ENCODE peak calls at places on chromosomes 2 and 18, in five cellular contexts. One of them, this sample, is unnamed.
A peak's percentile ranks its signal among the peaks of the same experiment; 100 is the strongest.

GRCh38 chr2:105969552-105969951 is 224.5 kb downstream of the UXS1 start:
- DNase-seq in RWPE1: no peak
- DNase-seq in endodermal cell: peak; percentile 92
- DNase-seq in cardiac muscle cell: peak; percentile 18
- DNase-seq in left lung: no peak
- DNase-seq in this sample: no peak

GRCh38 chr2:25473758-25474335 is 132.1 kb upstream of the DNMT3A start:
- DNase-seq in cardiac muscle cell: peak; percentile 76
- DNase-seq in left lung: no peak
- DNase-seq in RWPE1: no peak
- DNase-seq in endodermal cell: no peak
- DNase-seq in this sample: no peak

GRCh38 chr2:240911641-240912265 is 5.6 kb downstream of the CROCC2 start:
- DNase-seq in left lung: no peak
- DNase-seq in RWPE1: peak; percentile 36
- DNase-seq in cardiac muscle cell: peak; percentile 69
- DNase-seq in endodermal cell: no peak
- DNase-seq in this sample: no peak

GRCh38 chr2:237927135-237927534 is 39.7 kb upstream of the UBE2F start:
- DNase-seq in endodermal cell: peak; percentile 72
- DNase-seq in cardiac muscle cell: no peak
- DNase-seq in RWPE1: peak; percentile 8
- DNase-seq in left lung: no peak
- DNase-seq in this sample: no peak

GRCh38 chr18:44693030-44693784 is 12.5 kb downstream of the SETBP1 start:
- DNase-seq in RWPE1: peak; percentile 26
- DNase-seq in endodermal cell: no peak
- DNase-seq in left lung: no peak
- DNase-seq in cardiac muscle cell: no peak
- DNase-seq in this sample: no peak

GRCh38 chr2:39488450-39488849 is 51.4 kb upstream of the MAP4K3 start:
- DNase-seq in left lung: no peak
- DNase-seq in endodermal cell: no peak
- DNase-seq in cardiac muscle cell: peak; percentile 93
- DNase-seq in RWPE1: no peak
- DNase-seq in this sample: no peak

GRCh38 chr2:47747878-47748277 is 35.1 kb upstream of the MSH6 start:
- DNase-seq in cardiac muscle cell: no peak
- DNase-seq in left lung: no peak
- DNase-seq in endodermal cell: no peak
- DNase-seq in RWPE1: no peak
- DNase-seq in this sample: no peak

GRCh38 chr18:58005885-58006523 is 38.0 kb upstream of the NEDD4L start:
- DNase-seq in RWPE1: peak; percentile 12
- DNase-seq in endodermal cell: no peak
- DNase-seq in left lung: no peak
- DNase-seq in cardiac muscle cell: no peak
- DNase-seq in this sample: no peak

GRCh38 chr2:64654993-64655666 is 1.4 kb upstream of the SERTAD2 start:
- DNase-seq in RWPE1: no peak
- DNase-seq in endodermal cell: no peak
- DNase-seq in left lung: no peak
- DNase-seq in cardiac muscle cell: peak; percentile 31
- DNase-seq in this sample: no peak

GRCh38 chr18:44637210-44638051 is 43.3 kb upstream of the SETBP1 start:
- DNase-seq in cardiac muscle cell: no peak
- DNase-seq in RWPE1: peak; percentile 43
- DNase-seq in endodermal cell: no peak
- DNase-seq in left lung: no peak
- DNase-seq in this sample: no peak

GRCh38 chr2:25316101-25316500 is 25.6 kb downstream of the DNMT3A start:
- DNase-seq in left lung: peak; percentile 91
- DNase-seq in endodermal cell: no peak
- DNase-seq in RWPE1: no peak
- DNase-seq in cardiac muscle cell: no peak
- DNase-seq in this sample: peak; percentile 73

GRCh38 chr2:204664708-204665121 is 119.4 kb downstream of the PARD3B start:
- DNase-seq in endodermal cell: no peak
- DNase-seq in RWPE1: peak; percentile 51
- DNase-seq in cardiac muscle cell: peak; percentile 69
- DNase-seq in left lung: no peak
- DNase-seq in this sample: no peak

GRCh38 chr18:34364699-34365098 is 140.0 kb upstream of the NOL4 start:
- DNase-seq in cardiac muscle cell: no peak
- DNase-seq in RWPE1: no peak
- DNase-seq in endodermal cell: no peak
- DNase-seq in left lung: no peak
- DNase-seq in this sample: no peak

GRCh38 chr18:58501033-58501432 is 127.9 kb downstream of the ALPK2 start:
- DNase-seq in left lung: no peak
- DNase-seq in endodermal cell: no peak
- DNase-seq in cardiac muscle cell: peak; percentile 15
- DNase-seq in RWPE1: no peak
- DNase-seq in this sample: no peak

GRCh38 chr2:71779306-71779855 is 326.0 kb downstream of the DYSF start:
- DNase-seq in RWPE1: no peak
- DNase-seq in cardiac muscle cell: peak; percentile 88
- DNase-seq in endodermal cell: no peak
- DNase-seq in left lung: no peak
- DNase-seq in this sample: no peak

DNA sequence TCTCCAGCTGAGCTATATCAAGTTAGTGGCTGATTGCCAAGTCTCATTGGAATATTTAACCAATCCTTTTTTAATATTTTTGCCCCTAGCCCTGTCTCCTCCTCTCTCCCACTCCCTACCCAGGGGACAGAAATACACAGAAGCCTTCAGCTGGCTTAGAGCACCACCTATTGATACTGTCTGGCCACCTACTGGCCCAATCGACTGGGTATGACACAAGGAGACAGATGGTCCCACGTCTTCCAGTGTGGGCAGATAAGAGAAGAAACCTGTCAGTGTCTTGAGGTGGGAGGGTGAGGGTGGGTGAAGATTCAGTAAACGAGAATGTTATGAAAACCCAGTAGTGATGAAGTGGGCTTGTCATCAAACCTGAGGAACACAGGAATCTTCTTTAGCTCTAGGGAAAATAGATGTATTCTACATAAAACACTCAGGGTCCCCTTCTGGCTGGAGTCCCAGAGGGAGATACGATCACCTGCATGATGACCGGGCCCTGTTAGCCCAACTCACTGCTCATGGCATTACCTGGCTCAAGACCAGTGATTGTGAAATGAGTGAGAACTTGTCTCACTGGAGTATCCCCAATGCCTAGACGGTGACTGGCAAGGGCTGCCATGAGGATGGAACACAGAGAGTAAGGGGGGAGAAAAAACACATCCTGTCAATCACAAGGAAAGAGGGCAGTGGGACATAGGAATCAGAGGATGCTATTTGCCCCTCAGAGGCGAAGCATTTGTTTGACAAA is 26.7 kb downstream of the POLR1A start:
- DNase-seq in endodermal cell: no peak
- DNase-seq in left lung: no peak
- DNase-seq in cardiac muscle cell: peak; percentile 71
- DNase-seq in RWPE1: no peak
- DNase-seq in this sample: no peak
- TF ChIP-seq CTCF in endodermal cell: peak; percentile 67
- TF ChIP-seq CTCF in left lung: no peak
- TF ChIP-seq CTCF in cardiac muscle cell: peak; percentile 72
- TF ChIP-seq CTCF in RWPE1: peak; percentile 44
- TF ChIP-seq CTCF in this sample: peak; percentile 65

DNA sequence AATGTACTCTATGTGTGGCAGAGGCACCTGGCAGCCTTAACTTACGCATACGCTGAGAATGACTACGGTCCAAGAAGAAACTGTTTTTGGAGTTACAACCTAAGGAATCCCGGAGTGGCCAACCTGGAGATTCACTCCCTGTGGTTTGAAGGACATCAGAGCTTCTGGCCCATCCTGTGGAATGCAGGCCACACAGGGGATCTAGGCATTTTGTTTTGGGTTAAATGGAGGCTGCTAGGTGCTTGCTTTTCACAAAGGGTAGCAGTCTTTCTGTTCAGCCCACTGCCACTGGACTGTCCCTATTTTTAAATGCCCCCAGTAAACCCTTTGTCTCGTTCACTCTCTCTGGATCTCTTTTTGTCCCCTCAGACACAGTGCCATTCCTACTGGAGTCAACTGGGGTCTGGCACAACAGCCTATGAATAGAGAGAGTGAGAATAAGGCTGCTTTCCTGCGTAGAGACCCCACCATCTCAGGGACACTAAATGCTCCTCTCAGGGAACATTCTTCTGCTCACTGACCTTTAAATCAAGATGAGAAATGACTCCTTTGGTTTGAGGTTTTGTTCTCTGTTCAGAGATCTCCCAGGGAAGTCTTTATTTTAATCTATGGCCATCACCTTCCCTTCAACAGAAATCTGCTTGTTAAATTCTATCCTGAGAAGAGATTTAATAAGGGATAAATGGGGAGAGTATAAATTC is 124.9 kb downstream of the B3GNT2 start:
- DNase-seq in left lung: no peak
- DNase-seq in endodermal cell: peak; percentile 76
- DNase-seq in cardiac muscle cell: no peak
- DNase-seq in RWPE1: no peak
- DNase-seq in this sample: no peak
- H3K27ac ChIP-seq in left lung: no peak overlapping the region
- H3K27ac ChIP-seq in endodermal cell: no peak overlapping the region
- H3K27ac ChIP-seq in cardiac muscle cell: peak overlapping the region; percentile 39
- H3K27ac ChIP-seq in RWPE1: no peak overlapping the region
- H3K27ac ChIP-seq in this sample: no peak overlapping the region

DNA sequence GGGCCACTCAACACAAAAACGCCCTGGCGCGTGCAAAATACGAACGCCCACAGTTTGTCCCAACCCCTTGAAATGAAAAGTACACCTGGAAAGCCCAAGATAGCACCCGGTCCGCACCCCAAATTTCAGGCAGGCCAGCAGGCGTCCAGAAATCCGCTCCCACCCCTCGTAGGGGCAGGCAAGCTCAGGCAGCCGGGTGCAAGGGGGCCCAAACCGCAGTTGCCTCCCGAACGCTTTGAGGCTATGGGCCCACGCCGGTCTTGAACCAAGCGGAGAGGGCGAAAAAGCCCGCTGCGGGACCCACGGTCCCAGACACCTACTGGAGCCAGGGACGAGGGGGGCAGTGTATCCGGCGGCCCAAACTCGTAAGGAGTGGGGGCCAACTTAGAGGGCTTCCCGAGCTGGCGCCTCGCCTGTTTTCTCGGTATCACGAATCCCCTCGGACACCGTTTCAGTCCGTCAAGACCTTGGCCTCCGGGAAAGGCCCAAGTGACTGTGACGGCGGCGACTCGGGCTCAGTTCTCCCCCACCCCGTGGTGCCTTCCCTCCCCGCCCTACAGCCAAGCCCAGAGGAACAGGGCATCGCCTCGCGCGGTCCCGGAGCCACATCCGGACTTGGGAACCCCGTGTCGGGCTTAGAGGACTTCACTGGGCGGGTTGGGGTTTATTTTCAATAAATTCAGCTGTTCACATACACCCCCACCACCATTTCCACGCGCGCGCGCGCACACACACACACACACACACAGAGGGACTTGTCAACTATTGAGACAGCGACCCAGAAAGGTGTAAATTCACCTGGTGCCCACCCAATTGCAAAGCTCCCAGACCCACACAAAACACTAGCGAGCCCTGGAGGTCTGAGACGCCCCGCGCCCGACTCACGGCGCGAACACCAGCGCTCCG is 6.2 kb upstream of the SATB2 start:
- DNase-seq in cardiac muscle cell: no peak
- DNase-seq in left lung: peak; percentile 72
- DNase-seq in endodermal cell: peak; percentile 74
- DNase-seq in RWPE1: no peak
- DNase-seq in this sample: peak; percentile 55
- TF ChIP-seq CTCF in cardiac muscle cell: no peak
- TF ChIP-seq CTCF in left lung: no peak
- TF ChIP-seq CTCF in endodermal cell: peak; percentile 3
- TF ChIP-seq CTCF in RWPE1: peak; percentile 50
- TF ChIP-seq CTCF in this sample: no peak

GRCh38 chr2:74428675-74429074 is 7.1 kb downstream of the WDR54 start:
- DNase-seq in RWPE1: no peak
- DNase-seq in endodermal cell: no peak
- DNase-seq in left lung: no peak
- DNase-seq in cardiac muscle cell: no peak
- DNase-seq in this sample: no peak

GRCh38 chr2:74429487-74430451 is 8.2 kb downstream of the WDR54 start:
- DNase-seq in RWPE1: no peak
- DNase-seq in endodermal cell: no peak
- DNase-seq in left lung: no peak
- DNase-seq in cardiac muscle cell: no peak
- DNase-seq in this sample: peak; percentile 70

GRCh38 chr2:74426181-74426758 is 4.7 kb downstream of the WDR54 start:
- DNase-seq in RWPE1: no peak
- DNase-seq in left lung: no peak
- DNase-seq in endodermal cell: peak; percentile 82
- DNase-seq in cardiac muscle cell: no peak
- DNase-seq in this sample: no peak

GRCh38 chr2:74425523-74425922 is 4.0 kb downstream of the WDR54 start:
- DNase-seq in endodermal cell: no peak
- DNase-seq in RWPE1: peak; percentile 94
- DNase-seq in left lung: no peak
- DNase-seq in cardiac muscle cell: no peak
- DNase-seq in this sample: no peak

GRCh38 chr2:74427551-74427950 is 6.0 kb downstream of the WDR54 start:
- DNase-seq in RWPE1: no peak
- DNase-seq in cardiac muscle cell: no peak
- DNase-seq in endodermal cell: peak; percentile 65
- DNase-seq in left lung: no peak
- DNase-seq in this sample: no peak
- H3K27ac ChIP-seq in RWPE1: peak overlapping the region; percentile 94
- H3K27ac ChIP-seq in cardiac muscle cell: no peak overlapping the region
- H3K27ac ChIP-seq in endodermal cell: no peak overlapping the region
- H3K27ac ChIP-seq in left lung: no peak overlapping the region
- H3K27ac ChIP-seq in this sample: no peak overlapping the region

GRCh38 chr2:99190548-99190947 is 9.6 kb downstream of the MRPL30 start:
- DNase-seq in endodermal cell: no peak
- DNase-seq in cardiac muscle cell: no peak
- DNase-seq in RWPE1: no peak
- DNase-seq in left lung: no peak
- DNase-seq in this sample: no peak
- TF ChIP-seq CTCF in endodermal cell: peak; percentile 59
- TF ChIP-seq CTCF in cardiac muscle cell: no peak
- TF ChIP-seq CTCF in RWPE1: no peak
- TF ChIP-seq CTCF in left lung: no peak
- TF ChIP-seq CTCF in this sample: no peak

GRCh38 chr18:27769152-27769551 is 407.8 kb downstream of the CDH2 start:
- DNase-seq in left lung: no peak
- DNase-seq in cardiac muscle cell: no peak
- DNase-seq in RWPE1: no peak
- DNase-seq in endodermal cell: no peak
- DNase-seq in this sample: no peak

GRCh38 chr18:27771571-27771970 is 405.4 kb downstream of the CDH2 start:
- DNase-seq in endodermal cell: no peak
- DNase-seq in left lung: no peak
- DNase-seq in cardiac muscle cell: no peak
- DNase-seq in RWPE1: no peak
- DNase-seq in this sample: no peak

GRCh38 chr18:27772081-27772480 is 404.8 kb downstream of the CDH2 start:
- DNase-seq in RWPE1: no peak
- DNase-seq in left lung: no peak
- DNase-seq in cardiac muscle cell: no peak
- DNase-seq in endodermal cell: no peak
- DNase-seq in this sample: no peak
- H3K27ac ChIP-seq in RWPE1: no peak overlapping the region
- H3K27ac ChIP-seq in left lung: no peak overlapping the region
- H3K27ac ChIP-seq in cardiac muscle cell: no peak overlapping the region
- H3K27ac ChIP-seq in endodermal cell: no peak overlapping the region
- H3K27ac ChIP-seq in this sample: no peak overlapping the region

This sample was measured in right lobe of liver.